ENCODE peak calls at places on chromosomes 12 and 14, in five cellular contexts. B is left ventricle myocardium inferior, D is kidney tubule cell, U is NCI-H1694 treated with DMSO at 0.1 percent for 48 hours, I is brain pericyte. R is an unnamed sample.

GRCh38 chr12:52608161-52608560 is 6.9 kb upstream of the KRT72 start:
- DNase-seq in B (no peak), D (no peak), U (no peak), I (no peak), R (no peak)

GRCh38 chr12:54472494-54473262 is 724 bp downstream of the GTSF1 start:
- DNase-seq in B (no peak), D (no peak), U (no peak), I (no peak), R (no peak)

GRCh38 chr14:92470215-92470614 is 43.4 kb upstream of the RIN3 start:
- DNase-seq in B (no peak), D (peak; percentile 68), U (no peak), I (no peak), R (peak; percentile 34)

GRCh38 chr12:1836854-1837411 is 16.6 kb downstream of the LRTM2 start:
- DNase-seq in B (no peak), D (peak; percentile 60), U (peak; percentile 97), I (no peak), R (no peak)

GRCh38 chr14:68834816-68835215 is 41.9 kb upstream of the ZFP36L1 start:
- DNase-seq in B (no peak), D (no peak), U (no peak), I (no peak), R (no peak)

GRCh38 chr14:104517426-104517825 is 62.1 kb upstream of the C14orf180 start:
- DNase-seq in B (no peak), D (no peak), U (no peak), I (no peak), R (no peak)

GRCh38 chr14:68553326-68553725 is 239.5 kb downstream of the ZFP36L1 start:
- DNase-seq in B (peak; percentile 45), D (no peak), U (no peak), I (no peak), R (no peak)

GRCh38 chr14:76870146-76870545 is 43.9 kb downstream of the LRRC74A start:
- DNase-seq in B (no peak), D (no peak), U (no peak), I (no peak), R (no peak)

GRCh38 chr14:104680056-104680805 is 9.2 kb upstream of the INF2 start:
- DNase-seq in B (peak; percentile 23), D (peak; percentile 75), U (no peak), I (no peak), R (peak; percentile 73)

GRCh38 chr12:69701821-69702220 is 2.7 kb upstream of the BEST3 start:
- DNase-seq in B (no peak), D (no peak), U (no peak), I (no peak), R (no peak)

GRCh38 chr12:15982471-15982870 is 71.3 kb downstream of the DERA start:
- DNase-seq in B (no peak), D (peak; percentile 43), U (peak; percentile 44), I (no peak), R (peak; percentile 14)

GRCh38 chr14:55136868-55137785 is 8.1 kb downstream of the LGALS3 start:
- DNase-seq in B (peak; percentile 82), D (peak; percentile 18), U (no peak), I (peak; percentile 86), R (no peak)

GRCh38 chr12:95511962-95512361 is 38.0 kb downstream of the METAP2 start:
- DNase-seq in B (no peak), D (no peak), U (no peak), I (no peak), R (no peak)

GRCh38 chr12:3077572-3078081 is 448 bp downstream of the TSPAN9 start:
- DNase-seq in B (peak; percentile 47), D (no peak), U (no peak), I (no peak), R (no peak)

GRCh38 chr14:95119336-95119735 is 38.0 kb downstream of the DICER1 start:
- DNase-seq in B (no peak), D (no peak), U (no peak), I (no peak), R (no peak)

GRCh38 chr14:25140423-25140822 is 90.5 kb upstream of the STXBP6 start:
- DNase-seq in B (no peak), D (no peak), U (no peak), I (no peak), R (no peak)

GRCh38 chr14:58193542-58193941 is 6.4 kb upstream of the ACTR10 start:
- DNase-seq in B (no peak), D (peak; percentile 41), U (no peak), I (no peak), R (peak; percentile 75)

GRCh38 chr14:35342160-35343010 is 50.2 kb downstream of the PSMA6 start:
- DNase-seq in B (peak; percentile 67), D (peak; percentile 51), U (peak; percentile 45), I (no peak), R (no peak)

GRCh38 chr12:51893786-51894185 is 5.9 kb downstream of the ANKRD33 start:
- DNase-seq in B (no peak), D (no peak), U (no peak), I (no peak), R (no peak)

GRCh38 chr14:58533417-58533816 is 104.3 kb upstream of the DACT1 start:
- DNase-seq in B (no peak), D (no peak), U (peak; percentile 24), I (peak; percentile 63), R (no peak)

GRCh38 chr12:1222858-1223644 is 232.0 kb downstream of the ERC1 start:
- DNase-seq in B (no peak), D (no peak), U (no peak), I (no peak), R (no peak)

GRCh38 chr12:121893901-121894540 is 5.4 kb downstream of the PSMD9 start:
- DNase-seq in B (no peak), D (peak; percentile 68), U (no peak), I (no peak), R (peak; percentile 79)

GRCh38 chr12:10067942-10068341 is 30.8 kb downstream of the CLEC1A start:
- DNase-seq in B (no peak), D (no peak), U (no peak), I (no peak), R (no peak)

GRCh38 chr12:104121001-104121400 is 17.0 kb downstream of the NFYB start:
- DNase-seq in B (no peak), D (peak; percentile 81), U (no peak), I (no peak), R (peak; percentile 16)

GRCh38 chr12:5921027-5921909 is 23.8 kb downstream of the ANO2 start:
- DNase-seq in B (no peak), D (no peak), U (no peak), I (no peak), R (no peak)

GRCh38 chr14:89973234-89973823 is 17.6 kb downstream of the TDP1 start:
- DNase-seq in B (peak; percentile 38), D (peak; percentile 65), U (peak; percentile 79), I (peak; percentile 12), R (peak; percentile 30)

GRCh38 chr14:88500611-88501010 is 54.2 kb downstream of the PTPN21 start:
- DNase-seq in B (no peak), D (peak; percentile 38), U (no peak), I (no peak), R (no peak)

GRCh38 chr14:104355949-104356737 is 217.8 kb downstream of the KIF26A start:
- DNase-seq in B (no peak), D (no peak), U (no peak), I (no peak), R (no peak)

GRCh38 chr12:101793401-101793800 is 37.4 kb downstream of the GNPTAB start:
- DNase-seq in B (no peak), D (peak; percentile 95), U (no peak), I (no peak), R (peak; percentile 74)

GRCh38 chr12:121801601-121802484 is 2.0 kb upstream of the SETD1B start:
- DNase-seq in B (no peak), D (peak; percentile 60), U (peak; percentile 39), I (no peak), R (no peak)

R was measured in Caki2.